ENCODE peak calls at places on chromosomes 3 and 15, in eight cellular contexts. B is MM.1S, R is ovary, L is right lobe of liver, E is lower leg skin, V is RWPE2, C is OCI-LY7, T is sigmoid colon. S is an unnamed sample.

GRCh38 chr3:100277255-100277800 is 16.5 kb downstream of the TBC1D23 start:
- DNase-seq in C (no peak), T (no peak), V (no peak), R (no peak), B (no peak), L (no peak), E (no peak), S (no peak)

GRCh38 chr15:72110355-72110754 is 7.6 kb downstream of the MYO9A start:
- DNase-seq in V (no peak), R (no peak), T (no peak), C (no peak), L (no peak), B (no peak), E (no peak), S (no peak)

GRCh38 chr3:119681279-119681678 is 4.1 kb upstream of the COX17 start:
- DNase-seq in V (no peak), T (no peak), B (peak), C (peak), R (no peak), E (no peak), L (no peak), S (no peak)

GRCh38 chr3:187740446-187741399 is 4.5 kb downstream of the BCL6 start:
- DNase-seq in L (peak), T (peak), R (peak), V (peak), C (peak), B (peak), E (no peak), S (peak)

GRCh38 chr3:187870360-187871203 is 125.3 kb upstream of the BCL6 start:
- DNase-seq in R (no peak), L (no peak), C (no peak), T (no peak), E (no peak), V (no peak), B (no peak), S (no peak)

GRCh38 chr15:43285609-43286037 is 18.9 kb upstream of the TGM5 start:
- DNase-seq in R (no peak), E (peak), L (no peak), T (no peak), B (peak), V (no peak), C (peak), S (no peak)

GRCh38 chr15:22961661-22962221 is 18.4 kb downstream of the CYFIP1 start:
- DNase-seq in L (no peak), V (peak), T (peak), B (no peak), R (no peak), E (no peak), C (no peak), S (no peak)

GRCh38 chr3:130839815-130840214 is 54.1 kb upstream of the ATP2C1 start:
- DNase-seq in L (no peak), E (no peak), C (no peak), B (peak), T (no peak), R (no peak), V (no peak), S (no peak)

GRCh38 chr3:180617049-180617448 is 15.1 kb downstream of the TTC14 start:
- DNase-seq in L (no peak), C (no peak), E (no peak), R (no peak), T (no peak), B (no peak), V (no peak), S (no peak)
- H3K4me3 ChIP-seq in L (no peak), C (no peak), E (no peak), R (no peak), T (no peak), B (no peak), V (no peak), S (no peak)

GRCh38 chr15:100250166-100250800 is 91.5 kb downstream of the ADAMTS17 start:
- DNase-seq in V (peak), R (no peak), B (no peak), T (no peak), C (no peak), L (no peak), E (no peak), S (no peak)
- H3K4me3 ChIP-seq in V (no peak), R (no peak), B (no peak), T (no peak), C (no peak), L (no peak), E (no peak), S (no peak)

GRCh38 chr15:85616549-85616948 is 178.2 kb downstream of the KLHL25 start:
- DNase-seq in T (no peak), B (no peak), V (no peak), L (no peak), C (no peak), R (no peak), E (no peak), S (no peak)

GRCh38 chr15:85621096-85621495 is 173.6 kb downstream of the KLHL25 start:
- DNase-seq in C (no peak), B (no peak), T (no peak), R (no peak), L (no peak), V (no peak), E (no peak), S (no peak)

GRCh38 chr15:85615930-85616329 is 178.8 kb downstream of the KLHL25 start:
- DNase-seq in B (peak), R (no peak), T (no peak), E (no peak), L (no peak), V (no peak), C (peak), S (no peak)

GRCh38 chr15:85620321-85621044 is 174.2 kb downstream of the KLHL25 start:
- DNase-seq in E (peak), T (no peak), C (no peak), R (no peak), V (no peak), B (no peak), L (no peak), S (no peak)

DNA sequence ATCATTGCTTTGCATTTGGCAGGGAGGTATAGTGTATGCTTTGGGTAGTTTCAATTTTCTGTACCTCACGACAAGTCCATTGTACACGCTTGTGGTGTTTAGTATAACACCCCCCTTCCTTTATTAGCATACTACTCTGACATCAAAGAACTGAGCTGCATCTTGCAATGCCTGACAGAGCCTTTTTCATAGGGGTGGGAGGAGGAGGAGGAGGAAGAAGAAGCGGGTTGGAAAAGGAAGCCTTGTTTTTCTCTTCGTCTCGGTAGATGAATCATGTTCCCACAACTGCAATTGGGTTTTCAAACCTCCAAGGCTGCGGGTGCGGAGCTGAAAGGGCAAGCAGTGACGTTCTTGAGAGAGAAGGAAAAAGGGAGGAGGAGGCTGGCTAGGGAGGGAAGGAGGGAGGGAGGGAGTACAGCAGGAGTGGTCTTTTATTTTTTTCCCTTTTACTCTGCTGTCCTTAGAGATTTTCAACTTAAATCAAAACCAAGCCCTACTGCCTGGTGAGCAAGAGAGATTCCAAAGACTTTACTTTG is 175.7 kb downstream of the KLHL25 start:
- DNase-seq in C (no peak), T (peak), B (no peak), L (peak), V (peak), E (peak), R (peak), S (peak)
- H3K4me3 ChIP-seq in C (no peak), T (peak), B (no peak), L (no peak), V (peak), E (no peak), R (peak), S (peak)

GRCh38 chr3:155495387-155495786 is 201.9 kb upstream of the STRIT1 start:
- DNase-seq in E (no peak), R (no peak), V (no peak), T (no peak), C (peak), L (no peak), B (no peak), S (no peak)

GRCh38 chr3:155500429-155500828 is 206.9 kb upstream of the STRIT1 start:
- DNase-seq in T (no peak), B (no peak), L (no peak), E (no peak), R (no peak), C (no peak), V (no peak), S (no peak)

GRCh38 chr3:155496206-155496605 is 202.7 kb upstream of the STRIT1 start:
- DNase-seq in E (no peak), V (no peak), B (no peak), R (no peak), T (no peak), C (no peak), L (no peak), S (no peak)

GRCh38 chr3:155494332-155494731 is 200.8 kb upstream of the STRIT1 start:
- DNase-seq in V (no peak), L (no peak), R (no peak), E (no peak), B (peak), C (peak), T (no peak), S (no peak)

DNA sequence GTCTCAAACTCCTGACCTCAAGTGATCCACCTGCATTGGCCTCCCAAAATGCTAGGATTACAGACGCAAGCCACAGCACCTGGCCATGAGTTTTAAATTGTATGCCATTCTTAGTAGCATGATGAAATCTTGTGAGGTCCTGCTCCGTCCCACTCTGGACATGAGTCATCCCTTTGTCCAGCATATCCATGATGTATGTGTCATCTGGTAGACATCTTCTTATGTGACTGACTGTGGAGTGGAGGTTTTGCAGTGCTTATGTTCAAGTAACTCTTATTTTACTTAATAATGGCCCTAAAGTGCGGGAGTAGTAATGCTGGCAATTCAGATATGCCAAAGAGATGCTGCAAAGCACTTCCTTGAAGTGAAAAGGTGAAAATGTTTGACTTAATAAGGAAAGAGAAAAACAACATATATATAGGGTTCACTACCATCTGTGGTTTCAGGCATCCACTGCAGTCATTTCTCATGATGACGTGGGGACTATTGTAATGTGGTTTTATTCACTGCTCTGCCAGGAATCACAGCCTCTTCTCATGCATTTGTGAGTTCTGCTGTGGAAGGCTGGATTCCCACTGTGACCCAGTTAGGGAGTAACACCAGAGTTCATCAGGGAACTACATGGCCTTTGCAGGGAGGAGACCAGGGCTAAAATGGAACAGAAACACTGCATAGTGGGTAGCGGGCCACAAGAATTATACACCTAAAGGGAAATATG is 204.6 kb upstream of the STRIT1 start:
- DNase-seq in V (no peak), L (no peak), R (no peak), T (no peak), E (no peak), B (no peak), C (no peak), S (no peak)
- H3K4me3 ChIP-seq in V (no peak), L (no peak), R (no peak), T (no peak), E (no peak), B (no peak), C (no peak), S (no peak)

GRCh38 chr15:33068531-33068990 is 126.0 kb downstream of the FMN1 start:
- DNase-seq in B (peak), R (no peak), L (no peak), T (no peak), C (no peak), E (peak), V (peak), S (no peak)

GRCh38 chr15:33066584-33066983 is 127.9 kb downstream of the FMN1 start:
- DNase-seq in E (no peak), L (no peak), V (no peak), T (no peak), R (no peak), B (no peak), C (no peak), S (no peak)

GRCh38 chr15:33069161-33069560 is 125.4 kb downstream of the FMN1 start:
- DNase-seq in V (no peak), B (no peak), R (no peak), C (no peak), E (no peak), L (no peak), T (no peak), S (no peak)

GRCh38 chr15:33067456-33067855 is 127.1 kb downstream of the FMN1 start:
- DNase-seq in R (no peak), V (no peak), B (no peak), C (no peak), L (no peak), E (no peak), T (no peak), S (no peak)

DNA sequence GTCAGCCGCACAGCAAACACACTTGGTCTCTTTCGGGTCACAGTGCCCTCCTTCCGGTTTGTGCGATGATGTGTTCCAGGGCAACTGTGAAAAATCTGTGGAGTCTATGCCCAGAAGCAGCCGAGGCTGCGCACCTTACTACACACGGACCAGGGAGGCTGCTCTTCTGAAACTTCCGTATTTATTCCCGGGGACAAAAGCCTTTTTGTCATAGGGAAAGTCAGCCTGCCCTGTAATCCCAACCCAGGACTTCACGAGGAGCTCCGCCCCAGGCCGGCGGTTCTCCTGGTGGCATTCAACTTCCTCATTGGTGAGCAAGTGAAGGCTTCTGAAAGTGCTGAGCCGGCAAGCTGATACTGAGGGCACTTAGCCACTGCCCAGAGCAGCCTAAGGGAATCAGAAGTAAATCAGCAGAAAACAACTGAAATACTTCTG is 126.5 kb downstream of the FMN1 start:
- DNase-seq in L (peak), T (peak), B (peak), E (peak), R (no peak), V (no peak), C (no peak), S (no peak)
- H3K4me3 ChIP-seq in L (no peak), T (peak), B (peak), E (peak), R (no peak), V (no peak), C (no peak), S (no peak)

GRCh38 chr15:40104296-40104864 is 4.3 kb downstream of the BMF start:
- DNase-seq in V (no peak), C (no peak), B (no peak), E (no peak), L (no peak), R (no peak), T (no peak), S (no peak)
- H3K4me3 ChIP-seq in V (no peak), C (peak), B (peak), E (no peak), L (no peak), R (no peak), T (peak), S (no peak)

DNA sequence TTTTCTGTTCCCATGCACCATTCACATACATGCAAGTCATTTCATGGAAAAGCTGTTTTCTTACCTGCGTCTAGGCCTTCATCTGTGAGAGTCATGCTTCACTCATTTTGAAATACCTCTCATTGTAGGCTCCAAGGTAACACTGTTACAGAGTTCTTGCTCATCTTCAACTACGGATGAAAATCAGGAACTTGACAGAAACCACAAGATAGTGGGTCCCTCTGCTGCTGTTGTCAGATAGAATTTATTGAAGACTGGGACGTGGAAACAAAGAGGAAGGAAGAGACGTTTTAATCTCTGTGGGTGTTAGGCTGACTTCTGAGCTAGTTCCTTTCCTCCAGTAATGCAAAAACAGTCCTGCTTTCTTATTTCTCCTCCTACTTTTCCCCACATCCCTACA is at the start of gene P2RY14:
- DNase-seq in R (no peak), C (peak), E (no peak), V (no peak), B (no peak), L (no peak), T (no peak), S (no peak)
- H3K4me3 ChIP-seq in R (no peak), C (no peak), E (no peak), V (no peak), B (no peak), L (no peak), T (peak), S (peak)

DNA sequence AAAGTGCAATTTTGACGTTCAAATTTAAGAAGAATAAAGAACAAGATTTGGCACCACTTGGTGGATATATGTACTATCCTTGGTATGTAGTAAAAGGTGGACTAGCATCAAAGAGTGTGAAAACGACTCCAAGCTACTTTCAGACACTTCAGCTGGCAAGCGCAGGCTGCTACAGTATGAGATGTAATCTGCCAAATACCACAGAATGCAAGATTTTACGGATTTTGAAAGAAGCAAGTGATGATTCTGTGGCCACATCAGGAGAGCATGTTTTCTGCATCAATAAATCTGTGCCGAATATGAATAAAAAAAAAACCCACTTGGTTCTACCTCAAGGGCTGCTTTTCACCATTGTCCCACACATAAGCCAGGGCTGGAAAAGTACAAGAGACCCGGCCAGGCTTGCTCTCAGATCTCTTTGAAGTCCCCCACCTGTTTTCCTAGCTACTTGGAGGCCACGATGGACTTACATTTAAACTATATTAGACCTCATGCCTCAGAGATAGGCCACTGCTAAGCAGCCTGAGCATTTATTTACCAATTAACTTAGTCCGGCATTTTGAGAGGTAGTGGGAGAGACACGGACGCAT is 37.4 kb downstream of the MYO1E start:
- DNase-seq in L (no peak), B (no peak), R (no peak), E (no peak), T (no peak), C (no peak), V (no peak), S (no peak)
- H3K4me3 ChIP-seq in L (no peak), B (no peak), R (no peak), E (no peak), T (no peak), C (no peak), V (no peak), S (no peak)

S was measured in esophagus muscularis mucosa.